ENCODE peak calls at places on chromosomes 16 and 17, in five cellular contexts. D is ascending aorta, O is body of pancreas, J is heart right ventricle, L is WERI-Rb-1. W is an unnamed sample.

GRCh38 chr17:9843152-9844010 is 17.7 kb downstream of the GLP2R start:
- DNase-seq in D (no peak), L (no peak), O (no peak), J (no peak), W (no peak)

GRCh38 chr16:74064120-74064735 is 232.4 kb upstream of the PSMD7 start:
- DNase-seq in L (no peak), D (no peak), O (no peak), J (no peak), W (no peak)

GRCh38 chr17:63697341-63698286 is 2.3 kb downstream of the LIMD2 start:
- DNase-seq in O (peak; percentile 65), D (no peak), L (peak; percentile 79), J (peak; percentile 34), W (no peak)

GRCh38 chr16:72464052-72464451 is 292.1 kb upstream of the PMFBP1 start:
- DNase-seq in O (no peak), L (no peak), J (no peak), D (no peak), W (no peak)

GRCh38 chr16:66512589-66513404 is 37.1 kb downstream of the TK2 start:
- DNase-seq in L (no peak), O (no peak), J (no peak), D (no peak), W (no peak)

GRCh38 chr16:83793179-83793578 is 14.6 kb upstream of the HSBP1 start:
- DNase-seq in L (no peak), D (no peak), O (no peak), J (no peak), W (no peak)

GRCh38 chr16:80883816-80884215 is 79.4 kb upstream of the CDYL2 start:
- DNase-seq in J (no peak), O (no peak), L (no peak), D (no peak), W (no peak)

GRCh38 chr16:25580071-25580470 is 111.7 kb upstream of the HS3ST4 start:
- DNase-seq in O (no peak), J (no peak), D (no peak), L (no peak), W (no peak)

GRCh38 chr17:37713028-37713431 is 31.8 kb downstream of the HNF1B start:
- DNase-seq in D (no peak), L (no peak), J (no peak), O (peak; percentile 74), W (no peak)

GRCh38 chr17:63675231-63675606 is 24.7 kb downstream of the LIMD2 start:
- DNase-seq in L (no peak), O (no peak), J (peak; percentile 50), D (no peak), W (no peak)

GRCh38 chr17:69717214-69717613 is 302.7 kb downstream of the MAP2K6 start:
- DNase-seq in D (no peak), O (no peak), L (no peak), J (no peak), W (no peak)

GRCh38 chr16:57941016-57941656 is 29.8 kb downstream of the CNGB1 start:
- DNase-seq in L (no peak), D (no peak), J (peak; percentile 48), O (peak; percentile 86), W (peak; percentile 88)

GRCh38 chr17:75707096-75707720 is 14.1 kb upstream of the ITGB4 start:
- DNase-seq in J (no peak), D (no peak), O (no peak), L (no peak), W (no peak)

GRCh38 chr16:78215222-78215621 is 115.8 kb downstream of the WWOX start:
- DNase-seq in O (no peak), D (no peak), J (no peak), L (no peak), W (no peak)

GRCh38 chr17:81367171-81367570 is 28.1 kb upstream of the BAHCC1 start:
- DNase-seq in J (no peak), D (no peak), L (no peak), O (no peak), W (no peak)

GRCh38 chr16:19196871-19197270 is 28.8 kb downstream of the SYT17 start:
- DNase-seq in O (no peak), L (no peak), J (no peak), D (no peak), W (no peak)

GRCh38 chr17:350706-351435 is 1.7 kb downstream of the RPH3AL start:
- DNase-seq in O (peak; percentile 83), J (peak; percentile 92), L (no peak), D (peak; percentile 41), W (peak; percentile 77)

GRCh38 chr17:36496018-36496789 is 9.7 kb downstream of the ZNHIT3 start:
- DNase-seq in J (no peak), D (no peak), L (peak; percentile 55), O (no peak), W (no peak)

GRCh38 chr17:76687278-76688164 is 23.2 kb downstream of the MXRA7 start:
- DNase-seq in L (no peak), D (no peak), O (no peak), J (peak; percentile 62), W (peak; percentile 91)

GRCh38 chr17:64262422-64263260 is at the start of gene TEX2:
- DNase-seq in J (peak; percentile 47), O (peak; percentile 74), D (no peak), L (peak; percentile 54), W (peak; percentile 50)

GRCh38 chr17:75288784-75289121 is 480 bp downstream of the SLC25A19 start:
- DNase-seq in O (no peak), D (no peak), L (peak; percentile 87), J (no peak), W (no peak)

GRCh38 chr17:81382851-81383250 is 12.4 kb upstream of the BAHCC1 start:
- DNase-seq in L (peak; percentile 73), D (no peak), J (no peak), O (no peak), W (no peak)

GRCh38 chr16:22386976-22387375 is 12.6 kb upstream of the CDR2 start:
- DNase-seq in J (no peak), D (no peak), O (no peak), L (no peak), W (no peak)

GRCh38 chr17:12995106-12995895 is 22.5 kb downstream of the ELAC2 start:
- DNase-seq in J (no peak), D (no peak), L (no peak), O (no peak), W (no peak)

GRCh38 chr17:44990994-44991393 is 22.9 kb upstream of the C1QL1 start:
- DNase-seq in O (no peak), D (no peak), L (peak; percentile 47), J (no peak), W (no peak)

GRCh38 chr17:57988301-57989010 is 402 bp upstream of the VEZF1 start:
- DNase-seq in D (no peak), O (peak; percentile 76), L (peak; percentile 87), J (peak; percentile 70), W (peak; percentile 81)

GRCh38 chr17:8103549-8103948 is 14.8 kb downstream of the ALOXE3 start:
- DNase-seq in O (peak; percentile 39), L (no peak), D (no peak), J (no peak), W (no peak)

GRCh38 chr16:23757116-23757515 is 2.3 kb downstream of the CHP2 start:
- DNase-seq in O (no peak), J (no peak), L (no peak), D (no peak), W (no peak)

GRCh38 chr16:84899414-84899813 is 79.6 kb downstream of the CRISPLD2 start:
- DNase-seq in O (no peak), D (no peak), L (no peak), J (no peak), W (no peak)

GRCh38 chr16:84897911-84898377 is 78.2 kb downstream of the CRISPLD2 start:
- DNase-seq in D (no peak), O (no peak), J (no peak), L (peak; percentile 44), W (peak; percentile 44)

GRCh38 chr16:84898447-84898846 is 78.7 kb downstream of the CRISPLD2 start:
- DNase-seq in D (no peak), O (no peak), J (no peak), L (no peak), W (no peak)

GRCh38 chr16:84895016-84895415 is 75.2 kb downstream of the CRISPLD2 start:
- DNase-seq in J (no peak), L (no peak), O (no peak), D (no peak), W (no peak)

GRCh38 chr16:84896847-84897246 is 77.1 kb downstream of the CRISPLD2 start:
- DNase-seq in D (no peak), J (no peak), L (no peak), O (no peak), W (no peak)
- H3K27me3 ChIP-seq in D (no peaks in the 10 kb centered on the region), J (no peaks in the 10 kb centered on the region), L (no peaks in the 10 kb centered on the region), O (no peaks in the 10 kb centered on the region), W (no peaks in the 10 kb centered on the region)

GRCh38 chr17:82751571-82752370 is at the start of gene TBCD:
- DNase-seq in D (peak; percentile 30), O (peak; percentile 87), J (peak; percentile 89), L (peak; percentile 96), W (peak; percentile 91)

GRCh38 chr17:82753201-82753464 is 1.3 kb downstream of the TBCD start:
- DNase-seq in J (no peak), L (no peak), D (no peak), O (no peak), W (no peak)

GRCh38 chr17:82750241-82750905 is 1.5 kb upstream of the TBCD start:
- DNase-seq in J (peak; percentile 25), O (no peak), D (no peak), L (no peak), W (peak; percentile 23)

GRCh38 chr17:82752371-82753200 is 721 bp downstream of the TBCD start:
- DNase-seq in J (peak; percentile 19), O (no peak), D (no peak), L (peak; percentile 51), W (peak; percentile 24)

GRCh38 chr17:82751171-82751570 is 694 bp upstream of the TBCD start:
- DNase-seq in O (no peak), L (no peak), D (no peak), J (no peak), W (no peak)
- H3K27ac ChIP-seq in O (no peak overlapping the region), L (no peak overlapping the region), D (peak overlapping the region; percentile 91), J (peak overlapping the region; percentile 57), W (no peak overlapping the region)

GRCh38 chr17:46827274-46827673 is 8.8 kb upstream of the WNT3 start:
- DNase-seq in J (no peak), O (no peak), D (no peak), L (no peak), W (no peak)
- H3K27me3 ChIP-seq in J (peaks cover 16% of the 10 kb centered on the region), O (no peaks in the 10 kb centered on the region), D (peaks cover 5% of the 10 kb centered on the region), L (no peaks in the 10 kb centered on the region), W (no peaks in the 10 kb centered on the region)

GRCh38 chr16:30588651-30589050 is 3.2 kb upstream of the ZNF785 start:
- DNase-seq in L (no peak), D (no peak), O (no peak), J (no peak), W (no peak)
- H3K27ac ChIP-seq in L (no peak overlapping the region), D (no peak overlapping the region), O (no peak overlapping the region), J (no peak overlapping the region), W (no peak overlapping the region)

DNA sequence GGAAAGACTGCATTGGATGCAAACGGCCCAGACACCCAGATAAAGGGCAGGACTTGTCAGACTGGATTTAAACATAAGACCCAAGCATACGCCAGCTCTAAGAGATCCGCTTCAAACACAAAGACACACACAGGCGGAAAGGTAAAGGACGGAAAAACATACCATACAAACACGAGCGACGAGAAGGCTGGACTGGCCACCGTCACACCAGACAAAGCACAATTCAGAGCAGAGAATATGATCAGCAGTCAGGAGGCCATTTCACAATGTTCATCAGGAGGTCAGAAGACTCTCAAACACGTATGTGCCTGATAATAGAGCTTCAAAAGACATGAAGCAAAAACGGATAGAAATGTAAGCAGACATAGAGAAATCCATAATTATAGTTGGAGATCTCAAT is 84.9 kb upstream of the GNG13 start:
- DNase-seq in O (no peak), D (no peak), L (no peak), J (no peak), W (no peak)
- H3K27me3 ChIP-seq in O (no peaks in the 10 kb centered on the region), D (no peaks in the 10 kb centered on the region), L (no peaks in the 10 kb centered on the region), J (no peaks in the 10 kb centered on the region), W (no peaks in the 10 kb centered on the region)

W was measured in testis.